ENCODE peak calls at places on chromosomes 11 and 22, in four cellular contexts. P, I, B and U are unnamed samples.

GRCh38 chr22:29519996-29520395 is 33.6 kb downstream of the THOC5 start:
- DNase-seq in P (no peak), I (no peak), B (no peak), U (no peak)

GRCh38 chr11:122418032-122418431 is 237.5 kb upstream of the UBASH3B start:
- DNase-seq in P (no peak), I (no peak), B (no peak), U (no peak)

GRCh38 chr11:106480581-106481185 is 403.2 kb downstream of the AASDHPPT start:
- DNase-seq in P (no peak), I (no peak), B (no peak), U (peak; percentile 58)

GRCh38 chr22:33803371-33803770 is 116.9 kb downstream of the LARGE1 start:
- DNase-seq in P (peak; percentile 86), I (no peak), B (no peak), U (no peak)

GRCh38 chr11:70928854-70929598 is 323.4 kb downstream of the SHANK2 start:
- DNase-seq in P (no peak), I (no peak), B (no peak), U (no peak)

GRCh38 chr11:120688166-120688565 is 176.6 kb downstream of the GRIK4 start:
- DNase-seq in P (no peak), I (no peak), B (no peak), U (no peak)

GRCh38 chr11:43988040-43988793 is 45.8 kb downstream of the C11orf96 start:
- DNase-seq in P (peak; percentile 29), I (no peak), B (no peak), U (no peak)

GRCh38 chr22:18985761-18986160 is 49.7 kb upstream of the PRODH start:
- DNase-seq in P (no peak), I (no peak), B (no peak), U (no peak)

GRCh38 chr11:128711136-128711535 is 17.3 kb downstream of the FLI1 start:
- DNase-seq in P (peak; percentile 64), I (no peak), B (peak; percentile 79), U (no peak)

GRCh38 chr11:128506999-128507591 is 80.3 kb downstream of the ETS1 start:
- DNase-seq in P (peak; percentile 99), I (no peak), B (peak; percentile 88), U (peak; percentile 80)

GRCh38 chr11:59754494-59754858 is 700 bp upstream of the STX3 start:
- DNase-seq in P (no peak), I (peak; percentile 56), B (no peak), U (no peak)

GRCh38 chr11:70064726-70065317 is 13.3 kb upstream of the ANO1 start:
- DNase-seq in P (no peak), I (no peak), B (no peak), U (peak; percentile 47)

GRCh38 chr11:14179126-14179820 is 179.7 kb downstream of the RRAS2 start:
- DNase-seq in P (peak; percentile 97), I (no peak), B (no peak), U (no peak)

GRCh38 chr11:67464411-67465189 is 4.5 kb downstream of the TMEM134 start:
- DNase-seq in P (peak; percentile 52), I (peak; percentile 90), B (peak; percentile 74), U (peak; percentile 95)

GRCh38 chr11:72743321-72744221 is 8.6 kb downstream of the ARAP1 start:
- DNase-seq in P (no peak), I (no peak), B (no peak), U (no peak)

GRCh38 chr11:95736268-95737208 is 53.0 kb downstream of the FAM76B start:
- DNase-seq in P (no peak), I (no peak), B (no peak), U (no peak)
- H3K4me1 ChIP-seq in P (no peaks in the 10 kb centered on the region), I (no peaks in the 10 kb centered on the region), B (no peaks in the 10 kb centered on the region), U (no peaks in the 10 kb centered on the region)

GRCh38 chr11:118908264-118908663 is 17.5 kb downstream of the BCL9L start:
- DNase-seq in P (no peak), I (no peak), B (no peak), U (no peak)
- H3K27ac ChIP-seq in P (peak overlapping the region; percentile 24), I (no peak overlapping the region), B (no peak overlapping the region), U (no peak overlapping the region)

GRCh38 chr11:118644496-118644895 is 35.0 kb downstream of the TREH start:
- DNase-seq in P (no peak), I (no peak), B (no peak), U (no peak)
- H2AFZ ChIP-seq in P (no peak overlapping the region), I (no peak overlapping the region), B (no peak overlapping the region), U (no peak overlapping the region)

GRCh38 chr22:26587991-26588613 is 1.8 kb downstream of the TPST2 start:
- DNase-seq in P (no peak), I (no peak), B (no peak), U (no peak)

GRCh38 chr22:26588749-26589366 is 1.1 kb downstream of the TPST2 start:
- DNase-seq in P (no peak), I (no peak), B (no peak), U (no peak)

GRCh38 chr22:26589367-26589844 is 526 bp downstream of the TPST2 start:
- DNase-seq in P (no peak), I (peak; percentile 54), B (peak; percentile 23), U (no peak)

GRCh38 chr22:26590525-26590858 is 560 bp upstream of the TPST2 start:
- DNase-seq in P (peak; percentile 30), I (no peak), B (no peak), U (no peak)

GRCh38 chr22:26589845-26590524 is at the start of gene TPST2:
- DNase-seq in P (peak; percentile 66), I (peak; percentile 89), B (peak; percentile 76), U (peak; percentile 41)
- H3K4me1 ChIP-seq in P (peaks cover 11% of the 10 kb centered on the region), I (peaks cover 10% of the 10 kb centered on the region), B (peaks cover 37% of the 10 kb centered on the region), U (no peaks in the 10 kb centered on the region)

GRCh38 chr22:36329217-36330078 is 58.3 kb downstream of the MYH9 start:
- DNase-seq in P (peak; percentile 94), I (peak; percentile 93), B (peak; percentile 95), U (peak; percentile 96)

GRCh38 chr22:36327922-36328551 is 59.7 kb downstream of the MYH9 start:
- DNase-seq in P (peak; percentile 85), I (no peak), B (peak; percentile 54), U (no peak)

GRCh38 chr22:36330655-36331305 is 57.0 kb downstream of the MYH9 start:
- DNase-seq in P (peak; percentile 83), I (no peak), B (peak; percentile 78), U (peak; percentile 35)

GRCh38 chr22:36330127-36330526 is 57.6 kb downstream of the MYH9 start:
- DNase-seq in P (no peak), I (no peak), B (no peak), U (no peak)

DNA sequence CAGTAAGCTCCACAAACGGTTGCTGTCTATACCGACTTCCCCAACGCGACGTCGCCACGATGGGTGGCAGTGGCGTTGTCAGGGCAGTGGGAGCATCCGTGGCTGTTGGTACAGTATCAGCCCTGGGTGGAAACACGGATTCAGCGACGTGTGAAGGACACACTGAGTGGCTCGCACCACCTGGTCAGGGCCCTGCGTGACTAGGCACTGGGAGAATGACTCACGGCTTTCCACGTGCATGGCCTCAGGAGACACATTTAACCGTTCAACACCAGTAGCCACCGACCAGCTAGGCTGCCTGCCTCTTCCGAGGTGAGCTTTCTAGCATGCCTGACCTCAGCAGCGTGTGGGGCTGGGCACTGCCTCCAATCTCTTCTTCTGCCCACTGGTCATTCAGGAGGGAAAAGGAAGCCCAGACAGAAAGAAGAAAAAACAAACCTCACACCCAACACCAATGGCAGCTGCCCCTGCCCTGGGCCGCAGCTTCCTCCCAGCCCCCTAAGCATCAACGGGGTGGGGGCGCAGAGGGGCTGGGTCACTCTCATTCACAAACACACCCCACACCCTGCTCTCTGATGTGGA is 59.0 kb downstream of the MYH9 start:
- DNase-seq in P (peak; percentile 90), I (no peak), B (peak; percentile 84), U (peak; percentile 64)
- H3K27ac ChIP-seq in P (peak overlapping the region; percentile 98), I (peak overlapping the region; percentile 99), B (peak overlapping the region; percentile 99), U (peak overlapping the region; percentile 96)

DNA sequence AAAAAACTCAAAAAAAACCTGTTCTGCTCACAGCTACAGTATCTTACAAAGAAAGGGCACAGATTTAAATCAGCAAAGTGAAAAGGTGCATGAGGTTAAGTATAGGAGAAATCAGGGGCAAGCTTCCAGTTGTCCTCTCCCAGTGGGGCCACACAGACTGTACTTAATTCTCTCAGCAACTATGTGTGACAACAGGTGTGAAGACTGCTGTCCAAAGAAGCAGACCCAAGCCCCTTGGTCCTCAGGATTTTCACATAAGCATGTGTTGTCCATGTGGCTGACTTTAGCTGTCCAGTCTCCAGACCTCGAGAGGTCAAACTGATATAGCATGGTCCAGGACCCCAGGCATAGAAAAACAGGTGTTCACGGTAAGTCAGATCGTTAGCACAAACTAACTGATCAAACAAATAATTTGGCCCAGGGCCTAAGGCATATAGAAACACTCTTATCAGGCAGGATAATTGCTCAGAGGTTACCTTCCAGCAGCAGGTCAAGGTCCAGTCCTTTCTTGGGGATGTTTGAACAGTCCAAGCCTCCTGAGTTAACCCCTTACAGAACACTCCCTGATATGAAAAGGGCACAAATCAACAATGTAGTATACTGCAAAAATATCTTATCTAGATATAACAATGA is 21.1 kb upstream of the CSTF3 start:
- DNase-seq in P (no peak), I (no peak), B (peak; percentile 6), U (peak; percentile 25)
- H2AFZ ChIP-seq in P (no peak overlapping the region), I (no peak overlapping the region), B (no peak overlapping the region), U (no peak overlapping the region)

DNA sequence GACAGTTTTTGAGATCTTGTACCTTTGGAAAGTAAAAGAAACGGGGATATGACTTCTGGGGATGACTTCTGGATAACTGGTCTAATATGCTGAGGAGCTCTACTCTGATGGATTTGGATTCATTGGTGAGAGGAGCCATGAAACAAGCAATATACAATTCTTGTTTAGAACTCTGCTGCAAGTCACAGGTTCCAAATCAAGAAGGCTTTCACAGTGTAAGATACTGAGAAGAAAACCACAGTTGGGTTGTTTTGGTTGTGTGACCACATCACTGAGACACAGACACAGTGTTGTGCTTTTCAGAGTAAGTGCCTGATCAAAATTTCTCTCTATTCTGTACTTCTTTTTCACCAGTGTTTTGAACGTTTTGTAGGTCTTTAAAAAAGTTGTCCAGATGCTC is 13.1 kb upstream of the UCP2 start:
- DNase-seq in P (no peak), I (no peak), B (no peak), U (no peak)
- H3K4me1 ChIP-seq in P (no peaks in the 10 kb centered on the region), I (no peaks in the 10 kb centered on the region), B (no peaks in the 10 kb centered on the region), U (peaks cover 6% of the 10 kb centered on the region)